ENCODE peak calls at places on chromosomes 7 and 10, in seven cellular contexts. X, I, S, B, H, G and T are unnamed samples.

GRCh38 chr7:151756866-151757265 is 120.0 kb downstream of the PRKAG2 start:
- DNase-seq in X (no peak), I (no peak), S (no peak), B (no peak), H (no peak), G (no peak), T (no peak)

GRCh38 chr10:7054915-7055314 is 355.9 kb downstream of the SFMBT2 start:
- DNase-seq in X (no peak), I (no peak), S (no peak), B (no peak), H (no peak), G (no peak), T (no peak)

GRCh38 chr7:42432644-42433043 is 195.6 kb upstream of the GLI3 start:
- DNase-seq in X (no peak), I (no peak), S (no peak), B (no peak), H (no peak), G (no peak), T (no peak)

GRCh38 chr10:130368761-130369560 is 232.8 kb downstream of the GLRX3 start:
- DNase-seq in X (no peak), I (no peak), S (no peak), B (no peak), H (no peak), G (no peak), T (no peak)

GRCh38 chr7:110347091-110347490 is 743.8 kb upstream of the LRRN3 start:
- DNase-seq in X (peak; percentile 19), I (no peak), S (no peak), B (no peak), H (no peak), G (no peak), T (no peak)

GRCh38 chr10:133214468-133215410 is 15.3 kb upstream of the UTF1 start:
- DNase-seq in X (no peak), I (no peak), S (peak; percentile 33), B (no peak), H (no peak), G (no peak), T (no peak)

GRCh38 chr10:114412907-114413386 is 8.6 kb upstream of the AFAP1L2 start:
- DNase-seq in X (peak; percentile 60), I (no peak), S (no peak), B (no peak), H (no peak), G (no peak), T (no peak)

GRCh38 chr10:68647928-68648327 is 73.1 kb upstream of the CCAR1 start:
- DNase-seq in X (peak; percentile 76), I (no peak), S (no peak), B (peak; percentile 91), H (peak; percentile 79), G (peak; percentile 76), T (no peak)

GRCh38 chr10:37777056-37777455 is 80.4 kb downstream of the ZNF248 start:
- DNase-seq in X (no peak), I (no peak), S (no peak), B (no peak), H (no peak), G (no peak), T (no peak)

GRCh38 chr7:151008511-151009323 is 15.6 kb downstream of the ATG9B start:
- DNase-seq in X (no peak), I (peak; percentile 70), S (peak; percentile 85), B (no peak), H (no peak), G (no peak), T (no peak)

GRCh38 chr7:38492010-38492409 is 139.2 kb downstream of the AMPH start:
- DNase-seq in X (no peak), I (no peak), S (no peak), B (no peak), H (no peak), G (no peak), T (no peak)

GRCh38 chr7:128137096-128137655 is 103.9 kb upstream of the LEP start:
- DNase-seq in X (no peak), I (no peak), S (no peak), B (no peak), H (peak; percentile 39), G (no peak), T (no peak)

GRCh38 chr7:27339478-27339877 is 96.9 kb downstream of the EVX1 start:
- DNase-seq in X (no peak), I (no peak), S (no peak), B (no peak), H (no peak), G (no peak), T (no peak)

GRCh38 chr10:114703377-114704125 is 45.5 kb upstream of the ABLIM1 start:
- DNase-seq in X (no peak), I (no peak), S (no peak), B (no peak), H (no peak), G (no peak), T (no peak)

GRCh38 chr7:143487566-143487965 is 9.9 kb downstream of the TAS2R41 start:
- DNase-seq in X (no peak), I (no peak), S (peak; percentile 55), B (no peak), H (no peak), G (no peak), T (no peak)

GRCh38 chr7:75762350-75762917 is 9.6 kb downstream of the CCL26 start:
- DNase-seq in X (peak; percentile 40), I (no peak), S (no peak), B (peak; percentile 31), H (peak; percentile 66), G (peak; percentile 36), T (no peak)

GRCh38 chr7:100894860-100895700 is 608 bp downstream of the ACHE start:
- DNase-seq in X (no peak), I (peak; percentile 45), S (peak; percentile 89), B (no peak), H (no peak), G (no peak), T (no peak)

GRCh38 chr7:69871886-69872592 is 273.8 kb downstream of the AUTS2 start:
- DNase-seq in X (no peak), I (no peak), S (no peak), B (no peak), H (no peak), G (no peak), T (no peak)

GRCh38 chr7:45923290-45923689 is 2.2 kb upstream of the IGFBP3 start:
- DNase-seq in X (peak; percentile 58), I (no peak), S (peak; percentile 83), B (peak; percentile 38), H (no peak), G (no peak), T (no peak)

GRCh38 chr7:7768977-7769376 is 50.6 kb upstream of the RPA3 start:
- DNase-seq in X (no peak), I (no peak), S (no peak), B (no peak), H (no peak), G (no peak), T (no peak)

GRCh38 chr10:73940634-73941221 is 29.8 kb downstream of the PLAU start:
- DNase-seq in X (peak; percentile 51), I (peak; percentile 79), S (peak; percentile 95), B (no peak), H (no peak), G (no peak), T (no peak)

GRCh38 chr10:127813290-127813689 is 76.3 kb downstream of the FOXI2 start:
- DNase-seq in X (no peak), I (no peak), S (no peak), B (no peak), H (no peak), G (no peak), T (no peak)

GRCh38 chr10:119542990-119543813 is 683 bp upstream of the RGS10 start:
- DNase-seq in X (peak; percentile 65), I (peak; percentile 38), S (peak; percentile 76), B (no peak), H (no peak), G (no peak), T (no peak)

GRCh38 chr10:114172776-114173555 is 1.0 kb downstream of the CCDC186 start:
- DNase-seq in X (peak; percentile 38), I (no peak), S (no peak), B (no peak), H (no peak), G (no peak), T (no peak)

GRCh38 chr10:29256019-29256418 is 32.9 kb upstream of the LYZL1 start:
- DNase-seq in X (no peak), I (no peak), S (no peak), B (no peak), H (no peak), G (no peak), T (no peak)

GRCh38 chr10:124465777-124466488 is 4.3 kb downstream of the LHPP start:
- DNase-seq in X (no peak), I (no peak), S (no peak), B (no peak), H (no peak), G (no peak), T (no peak)
- H3K4me3 ChIP-seq in X (no peak overlapping the region), I (peak overlapping the region; percentile 6), S (no peak overlapping the region), B (no peak overlapping the region), H (no peak overlapping the region), G (no peak overlapping the region), T (no peak overlapping the region)

GRCh38 chr10:104258209-104258608 is 3.5 kb downstream of the GSTO1 start:
- DNase-seq in X (no peak), I (no peak), S (no peak), B (no peak), H (no peak), G (no peak), T (no peak)

GRCh38 chr10:104256335-104257080 is 1.8 kb downstream of the GSTO1 start:
- DNase-seq in X (peak; percentile 40), I (no peak), S (no peak), B (no peak), H (no peak), G (no peak), T (no peak)

GRCh38 chr10:104259456-104259855 is 4.8 kb downstream of the GSTO1 start:
- DNase-seq in X (peak; percentile 52), I (no peak), S (no peak), B (no peak), H (no peak), G (no peak), T (no peak)

GRCh38 chr10:104255244-104255981 is 721 bp downstream of the GSTO1 start:
- DNase-seq in X (peak; percentile 78), I (no peak), S (peak; percentile 58), B (no peak), H (no peak), G (peak; percentile 53), T (no peak)

DNA sequence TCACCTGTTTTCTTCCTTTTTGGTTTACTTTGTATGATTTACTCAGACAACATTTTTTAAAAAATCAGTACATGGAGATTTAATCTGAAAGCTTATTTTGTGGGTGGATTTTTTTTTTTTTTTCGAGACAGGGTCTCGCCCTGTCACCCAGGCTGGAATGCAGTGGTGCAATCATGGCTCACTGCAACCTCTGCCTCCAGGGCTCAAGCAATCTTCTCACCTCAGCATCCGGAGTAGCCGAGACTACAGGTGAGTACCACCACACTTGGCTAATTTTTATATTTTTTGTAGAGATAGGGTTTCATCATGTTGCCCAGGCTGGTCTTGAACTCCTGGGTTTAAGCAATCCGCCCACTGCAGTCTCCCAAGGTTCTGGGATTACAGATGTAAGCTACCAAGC is 2.5 kb downstream of the GSTO1 start:
- DNase-seq in X (peak; percentile 25), I (no peak), S (no peak), B (no peak), H (no peak), G (no peak), T (no peak)
- H3K4me3 ChIP-seq in X (peak overlapping the region; percentile 81), I (no peak overlapping the region), S (no peak overlapping the region), B (no peak overlapping the region), H (no peak overlapping the region), G (no peak overlapping the region), T (no peak overlapping the region)

GRCh38 chr7:22667187-22667561 is 59.8 kb upstream of the IL6 start:
- DNase-seq in X (no peak), I (no peak), S (no peak), B (no peak), H (no peak), G (no peak), T (no peak)
- H3K4me3 ChIP-seq in X (no peak overlapping the region), I (no peak overlapping the region), S (no peak overlapping the region), B (no peak overlapping the region), H (no peak overlapping the region), G (no peak overlapping the region), T (no peak overlapping the region)

GRCh38 chr7:120990468-120991118 is 2.1 kb downstream of the CPED1 start:
- DNase-seq in X (no peak), I (no peak), S (no peak), B (no peak), H (no peak), G (no peak), T (no peak)
- H3K4me3 ChIP-seq in X (no peak overlapping the region), I (no peak overlapping the region), S (peak overlapping the region; percentile 75), B (no peak overlapping the region), H (peak overlapping the region; percentile 12), G (peak overlapping the region; percentile 53), T (no peak overlapping the region)